ENCODE peak calls at places on chromosomes 5 and 9, in eight cellular contexts. U is HL-60, Q is GM12878, P is esophagus muscularis mucosa, E is spleen, C is breast epithelium, D is vagina, N is SK-N-SH. J is an unnamed sample. For H3K27me3, the result is how much of the 10 kb centered on the place peaks cover.

GRCh38 chr5:168792678-168793077 is 213.5 kb upstream of the PANK3 start:
- DNase-seq in E (no peak), Q (no peak), P (no peak), D (no peak), N (no peak), C (no peak), U (no peak), J (no peak)

GRCh38 chr9:2686884-2687283 is 30.4 kb upstream of the KCNV2 start:
- DNase-seq in Q (no peak), E (no peak), C (no peak), P (peak), N (no peak), U (no peak), D (no peak), J (no peak)

GRCh38 chr9:132961002-132961401 is 16.6 kb upstream of the TSC1 start:
- DNase-seq in E (no peak), U (no peak), C (no peak), P (no peak), D (no peak), Q (no peak), N (no peak), J (no peak)

GRCh38 chr5:81080809-81081460 is 120.8 kb downstream of the RASGRF2 start:
- DNase-seq in C (no peak), P (no peak), U (no peak), N (no peak), E (no peak), Q (no peak), D (no peak), J (no peak)

GRCh38 chr9:116809656-116810055 is 122.6 kb downstream of the TRIM32 start:
- DNase-seq in D (no peak), E (no peak), Q (no peak), C (no peak), N (no peak), P (no peak), U (no peak), J (no peak)

GRCh38 chr9:573551-574410 is 267.7 kb upstream of the DMRT1 start:
- DNase-seq in U (no peak), Q (no peak), E (no peak), C (no peak), P (no peak), D (no peak), N (no peak), J (no peak)

GRCh38 chr5:112210430-112211005 is 208.6 kb downstream of the EPB41L4A start:
- DNase-seq in U (no peak), D (no peak), C (no peak), P (no peak), E (no peak), N (peak), Q (no peak), J (peak)

GRCh38 chr5:18754201-18754600 is 1119.9 kb downstream of the TAF11L14 start:
- DNase-seq in Q (no peak), P (peak), D (no peak), E (peak), U (no peak), C (no peak), N (no peak), J (no peak)

GRCh38 chr9:132534832-132535231 is 47.6 kb upstream of the BARHL1 start:
- DNase-seq in P (no peak), N (no peak), D (no peak), U (no peak), C (no peak), E (no peak), Q (no peak), J (no peak)

GRCh38 chr9:114047717-114048116 is 30.4 kb downstream of the AMBP start:
- DNase-seq in E (no peak), U (no peak), P (no peak), N (no peak), D (peak), Q (no peak), C (peak), J (peak)

GRCh38 chr5:107419498-107419897 is 251.2 kb downstream of the EFNA5 start:
- DNase-seq in C (no peak), E (no peak), N (no peak), U (no peak), Q (no peak), P (no peak), D (no peak), J (no peak)

GRCh38 chr5:175216991-175217390 is 227.0 kb downstream of the DRD1 start:
- DNase-seq in N (no peak), D (no peak), E (no peak), C (peak), Q (no peak), P (no peak), U (no peak), J (no peak)

GRCh38 chr5:69368458-69369368 is 607 bp downstream of the AK6 start:
- DNase-seq in P (no peak), C (no peak), N (peak), U (no peak), E (no peak), Q (no peak), D (no peak), J (no peak)

GRCh38 chr5:33890633-33891032 is 1.2 kb downstream of the ADAMTS12 start:
- DNase-seq in C (no peak), D (no peak), Q (no peak), P (no peak), U (no peak), N (no peak), E (no peak), J (no peak)

GRCh38 chr5:139394123-139394653 is 716 bp downstream of the PROB1 start:
- DNase-seq in D (no peak), U (no peak), P (no peak), Q (no peak), E (peak), N (peak), C (no peak), J (no peak)

GRCh38 chr5:127076730-127077129 is 3.4 kb upstream of the C5orf63 start:
- DNase-seq in D (no peak), C (no peak), U (no peak), N (no peak), Q (no peak), E (no peak), P (peak), J (no peak)

GRCh38 chr5:30505014-30505886 is 688.2 kb upstream of the CDH6 start:
- DNase-seq in D (no peak), Q (no peak), P (no peak), N (no peak), E (no peak), U (no peak), C (no peak), J (no peak)

GRCh38 chr9:81517954-81518353 is 171.4 kb downstream of the TLE1 start:
- DNase-seq in Q (no peak), P (no peak), U (no peak), N (no peak), D (no peak), C (no peak), E (no peak), J (no peak)

GRCh38 chr9:129650680-129651235 is 8.8 kb upstream of the ASB6 start:
- DNase-seq in E (no peak), D (no peak), C (no peak), U (no peak), P (no peak), Q (no peak), N (no peak), J (no peak)

GRCh38 chr5:1701194-1701593 is 98.4 kb downstream of the MRPL36 start:
- DNase-seq in P (peak), E (no peak), C (peak), D (no peak), N (no peak), U (no peak), Q (no peak), J (no peak)

GRCh38 chr9:137273616-137274320 is 3.8 kb upstream of the TOR4A start:
- DNase-seq in P (no peak), E (peak), U (no peak), Q (no peak), D (no peak), N (no peak), C (peak), J (peak)

GRCh38 chr9:129010267-129010975 is 17.7 kb downstream of the SH3GLB2 start:
- DNase-seq in C (no peak), Q (no peak), E (no peak), P (no peak), U (no peak), D (no peak), N (no peak), J (no peak)

GRCh38 chr9:124384849-124385248 is 30.4 kb downstream of the PSMB7 start:
- DNase-seq in C (no peak), U (no peak), D (no peak), N (no peak), Q (no peak), P (no peak), E (no peak), J (no peak)

GRCh38 chr5:132459983-132460834 is 30.4 kb downstream of the IRF1 start:
- DNase-seq in P (no peak), Q (no peak), C (no peak), N (no peak), D (no peak), E (peak), U (no peak), J (peak)

GRCh38 chr9:96884443-96884842 is 30.1 kb upstream of the ZNF782 start:
- DNase-seq in D (no peak), N (no peak), U (peak), P (no peak), Q (no peak), C (no peak), E (no peak), J (peak)

GRCh38 chr5:168111433-168111832 is 180.0 kb upstream of the WWC1 start:
- DNase-seq in E (no peak), P (no peak), N (no peak), C (no peak), U (no peak), Q (no peak), D (no peak), J (no peak)

GRCh38 chr5:88829053-88829452 is 53.9 kb downstream of the MEF2C start:
- DNase-seq in C (no peak), Q (no peak), D (no peak), N (no peak), U (peak), P (no peak), E (no peak), J (no peak)

GRCh38 chr5:128536229-128536860 is 1.7 kb downstream of the FBN2 start:
- DNase-seq in D (no peak), P (no peak), Q (no peak), E (no peak), N (no peak), U (no peak), C (no peak), J (no peak)

GRCh38 chr5:6046296-6046695 is 332.1 kb downstream of the MED10 start:
- DNase-seq in D (no peak), U (no peak), P (peak), Q (no peak), C (no peak), N (no peak), E (peak), J (no peak)

DNA sequence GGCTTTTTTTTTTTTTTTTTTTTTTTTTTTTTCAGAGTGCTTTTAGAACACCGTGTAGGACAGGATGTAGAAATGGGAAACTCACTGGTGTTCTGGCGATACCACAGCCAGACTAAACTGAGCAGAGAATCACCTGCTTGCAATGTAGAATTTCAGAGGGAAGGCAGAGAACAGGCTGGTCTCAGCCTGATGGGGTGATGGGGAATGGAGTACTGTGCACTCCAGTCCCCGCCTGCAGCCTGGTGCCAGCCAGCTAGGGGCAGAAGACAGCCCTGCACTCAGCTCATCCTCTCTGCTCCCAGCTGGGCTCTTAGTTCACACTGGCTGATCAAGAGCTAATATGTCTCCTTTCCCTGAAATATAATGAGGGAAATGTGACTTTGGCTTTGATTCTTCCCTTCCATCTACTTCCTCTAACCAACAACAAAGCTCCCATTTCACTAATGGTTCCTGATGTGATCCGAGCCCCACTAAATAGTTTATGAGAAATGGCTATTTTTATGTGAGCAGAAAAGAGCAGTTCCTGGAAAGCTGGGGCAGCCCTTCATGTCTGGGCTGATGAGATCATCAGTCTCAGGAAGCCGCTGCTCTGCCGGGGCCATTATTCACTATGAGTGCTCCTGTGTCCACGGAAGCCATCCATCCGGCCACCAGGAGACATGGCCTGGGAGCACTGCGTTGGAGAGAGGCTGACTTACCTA is 209.7 kb downstream of the GADD45G start:
- DNase-seq in D (no peak), C (no peak), U (no peak), Q (no peak), P (no peak), N (peak), E (peak), J (no peak)
- H3K27me3 ChIP-seq in D (under half), C (under half), U (under half), Q (under half), P (under half), N (under half), E (under half), J (under half)

DNA sequence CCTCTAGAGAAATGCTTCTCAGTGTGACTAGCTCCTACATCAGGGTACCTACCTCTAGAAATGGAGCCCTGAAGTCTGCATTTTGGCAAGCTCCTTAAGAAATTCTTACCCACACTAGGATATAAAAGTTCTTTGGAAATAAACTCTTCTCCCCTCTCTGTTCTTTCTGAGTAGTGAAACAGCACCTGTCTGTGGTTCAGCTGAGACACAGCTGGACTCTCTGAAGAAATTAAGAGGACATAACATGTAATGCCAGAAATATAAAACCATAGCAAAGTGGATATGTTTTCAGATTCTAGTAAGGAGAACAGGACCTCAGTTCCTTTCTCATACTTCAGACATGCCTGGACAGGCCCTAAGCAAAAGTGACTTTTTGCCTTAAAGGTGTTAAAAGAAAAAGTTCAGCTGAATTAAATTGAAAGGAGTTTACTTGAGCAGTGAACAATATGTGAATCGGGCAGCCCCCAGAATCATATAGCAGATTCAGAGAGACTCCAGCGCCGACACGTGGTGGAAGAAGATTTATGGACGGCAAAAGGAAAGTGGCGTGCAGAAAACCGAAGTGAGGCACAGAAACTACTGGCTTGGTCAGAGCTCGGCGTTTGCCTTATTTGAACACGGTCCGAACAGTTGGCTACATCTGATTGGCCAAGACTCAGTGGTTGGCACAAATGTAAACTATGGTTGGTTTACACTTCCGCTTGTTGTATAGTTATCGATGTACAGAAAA is 64.5 kb downstream of the PRKACG start:
- DNase-seq in U (no peak), P (no peak), D (no peak), E (no peak), Q (peak), N (peak), C (peak), J (no peak)
- TF ChIP-seq POLR2AphosphoS5 in U (no peak), P (no peak), D (no peak), E (no peak), Q (no peak), N (no peak), C (no peak), J (no peak)

GRCh38 chr5:66769839-66770617 is 173.8 kb downstream of the MAST4 start:
- DNase-seq in Q (no peak), E (peak), U (no peak), D (no peak), C (no peak), N (peak), P (no peak), J (no peak)

DNA sequence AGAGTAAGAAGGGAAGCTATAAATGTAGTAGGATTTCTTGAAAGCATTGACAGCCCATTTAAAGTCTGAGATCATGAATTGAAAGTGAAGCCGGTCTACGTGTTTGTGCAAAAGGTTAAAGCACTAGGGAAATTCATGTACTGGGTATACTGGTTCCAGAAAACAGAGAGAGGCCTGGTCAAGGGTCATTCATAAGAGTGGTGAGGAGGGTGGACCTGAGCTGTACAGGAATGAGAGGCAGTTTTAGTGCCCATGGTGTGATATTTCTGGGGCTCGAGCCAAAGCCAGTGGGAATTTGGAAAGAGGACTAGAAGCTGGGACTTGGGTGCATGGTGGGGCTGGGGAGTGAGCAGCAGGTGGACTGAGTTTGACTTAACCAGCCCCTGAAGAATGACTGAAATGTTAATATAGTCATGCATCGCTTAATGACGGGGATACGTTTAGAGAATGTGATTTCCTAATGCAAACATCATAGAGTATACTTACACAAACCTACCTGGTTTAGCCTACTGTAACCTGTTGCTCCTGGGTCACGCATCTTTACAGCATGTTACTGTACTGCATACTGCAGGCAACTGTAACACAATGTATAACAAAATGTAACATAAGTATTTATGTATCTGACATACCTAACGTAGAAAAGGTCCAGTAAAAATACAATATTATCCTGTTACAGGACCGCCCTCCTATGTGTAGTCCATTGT is 173.0 kb downstream of the MAST4 start:
- DNase-seq in U (no peak), Q (no peak), N (no peak), D (no peak), C (no peak), E (no peak), P (no peak), J (no peak)
- H3K27me3 ChIP-seq in U (under half), Q (under half), N (under half), D (under half), C (under half), E (under half), P (under half), J (under half)

DNA sequence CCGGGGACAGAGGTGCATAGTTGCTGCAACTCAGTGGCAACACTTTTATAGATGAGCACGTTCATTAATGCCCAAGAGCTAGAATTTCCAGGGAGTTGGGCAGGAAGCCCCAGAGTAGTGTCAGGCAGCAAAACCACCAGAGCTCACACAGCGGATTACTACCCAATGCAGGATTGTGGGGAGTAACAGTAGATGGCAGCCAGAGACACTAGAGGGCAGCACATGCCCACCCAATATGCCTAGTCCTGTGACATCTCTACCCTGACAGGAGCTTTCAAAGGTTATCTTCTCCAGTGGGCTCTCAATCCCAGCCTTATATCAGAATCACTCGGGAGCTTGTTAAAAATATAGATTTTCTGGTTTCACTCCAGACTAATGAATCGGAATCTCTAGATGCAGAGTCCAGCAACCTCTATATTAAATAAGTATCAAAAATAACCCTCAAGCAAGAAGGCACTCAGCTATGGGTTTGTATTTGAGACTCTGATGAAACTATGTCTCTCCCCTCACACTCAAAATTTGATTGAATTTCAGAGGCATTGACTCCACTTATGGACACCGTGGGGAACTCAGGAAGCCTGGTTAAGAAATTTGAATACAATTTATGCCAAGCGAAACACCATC is 58.4 kb upstream of the PHF24 start:
- DNase-seq in U (peak), N (peak), C (peak), D (no peak), Q (peak), E (peak), P (peak), J (peak)
- TF ChIP-seq POLR2AphosphoS5 in U (no peak), N (no peak), C (no peak), D (no peak), Q (no peak), E (no peak), P (no peak), J (no peak)

J was measured in stomach.